ENCODE peak calls at places on chromosomes 7 and 10, in four cellular contexts. C is thoracic aorta, A is lower leg skin, Z is adrenal gland. T is an unnamed sample.

GRCh38 chr10:46554166-46554781 is 2.2 kb downstream of the GPRIN2 start:
- DNase-seq in Z (peak; percentile 11), C (no peak), A (no peak), T (no peak)

GRCh38 chr10:21205328-21205727 is 308.2 kb upstream of the NEBL start:
- DNase-seq in Z (no peak), C (no peak), A (no peak), T (no peak)

GRCh38 chr10:6337382-6337781 is 134.7 kb downstream of the PFKFB3 start:
- DNase-seq in C (no peak), A (no peak), Z (no peak), T (no peak)

GRCh38 chr10:335151-335800 is 200.0 kb downstream of the ZMYND11 start:
- DNase-seq in Z (no peak), C (no peak), A (no peak), T (no peak)

GRCh38 chr10:34392641-34393170 is 422.4 kb downstream of the PARD3 start:
- DNase-seq in C (no peak), A (no peak), Z (no peak), T (no peak)

GRCh38 chr7:17502209-17502810 is 203.9 kb downstream of the AHR start:
- DNase-seq in A (no peak), C (no peak), Z (no peak), T (no peak)

GRCh38 chr7:28804990-28805389 is 153.1 kb downstream of the TRIL start:
- DNase-seq in C (no peak), A (no peak), Z (no peak), T (no peak)

GRCh38 chr10:72009062-72009429 is 44.9 kb downstream of the CHST3 start:
- DNase-seq in C (no peak), Z (no peak), A (no peak), T (no peak)

GRCh38 chr10:97499561-97500296 is 1.0 kb downstream of the UBTD1 start:
- DNase-seq in Z (peak; percentile 72), C (peak; percentile 51), A (peak; percentile 93), T (peak; percentile 55)

GRCh38 chr7:37342665-37343471 is 105.8 kb downstream of the ELMO1 start:
- DNase-seq in C (no peak), A (no peak), Z (peak; percentile 21), T (no peak)

GRCh38 chr10:125495386-125495785 is 187.6 kb downstream of the TEX36 start:
- DNase-seq in Z (no peak), C (no peak), A (no peak), T (no peak)

GRCh38 chr10:101851411-101852116 is 8.0 kb upstream of the KCNIP2 start:
- DNase-seq in A (no peak), Z (peak; percentile 44), C (no peak), T (no peak)

GRCh38 chr7:91267558-91267955 is 3.3 kb downstream of the FZD1 start:
- DNase-seq in A (no peak), C (no peak), Z (no peak), T (no peak)

GRCh38 chr7:83614112-83614511 is 34.8 kb downstream of the SEMA3E start:
- DNase-seq in Z (no peak), A (no peak), C (no peak), T (no peak)

GRCh38 chr10:124917168-124917938 is 24.6 kb upstream of the ZRANB1 start:
- DNase-seq in A (peak; percentile 91), Z (peak; percentile 67), C (no peak), T (no peak)

GRCh38 chr7:44471850-44472249 is 18.6 kb downstream of the NUDCD3 start:
- DNase-seq in C (no peak), Z (no peak), A (no peak), T (no peak)

GRCh38 chr7:112495156-112495788 is 14.5 kb downstream of the LSMEM1 start:
- DNase-seq in Z (no peak), C (no peak), A (no peak), T (no peak)

GRCh38 chr10:72329290-72330058 is 25.2 kb downstream of the DNAJB12 start:
- DNase-seq in A (peak; percentile 88), Z (peak; percentile 63), C (no peak), T (no peak)

GRCh38 chr7:72003236-72003635 is 408.9 kb downstream of the CALN1 start:
- DNase-seq in A (peak; percentile 28), Z (no peak), C (no peak), T (no peak)

GRCh38 chr7:77867208-77867915 is 68.8 kb downstream of the PHTF2 start:
- DNase-seq in C (no peak), Z (no peak), A (no peak), T (no peak)

GRCh38 chr10:102814873-102815661 is 22.1 kb downstream of the CYP17A1 start:
- DNase-seq in A (peak; percentile 90), C (peak; percentile 84), Z (peak; percentile 82), T (peak; percentile 87)

GRCh38 chr7:106018566-106019338 is 55.7 kb downstream of the CDHR3 start:
- DNase-seq in C (no peak), A (no peak), Z (no peak), T (no peak)

GRCh38 chr10:96124230-96125141 is 5.6 kb upstream of the ZNF518A start:
- DNase-seq in C (no peak), A (no peak), Z (peak; percentile 41), T (no peak)

GRCh38 chr10:16699435-16699834 is 117.8 kb downstream of the RSU1 start:
- DNase-seq in Z (no peak), A (no peak), C (no peak), T (no peak)
- TF ChIP-seq CTCF in Z (no peak), A (no peak), C (no peak), T (no peak)

GRCh38 chr7:1092806-1093505 is 5.0 kb downstream of the GPER1 start:
- DNase-seq in A (no peak), C (no peak), Z (no peak), T (no peak)
- TF ChIP-seq CTCF in A (no peak), C (no peak), Z (no peak), T (no peak)

DNA sequence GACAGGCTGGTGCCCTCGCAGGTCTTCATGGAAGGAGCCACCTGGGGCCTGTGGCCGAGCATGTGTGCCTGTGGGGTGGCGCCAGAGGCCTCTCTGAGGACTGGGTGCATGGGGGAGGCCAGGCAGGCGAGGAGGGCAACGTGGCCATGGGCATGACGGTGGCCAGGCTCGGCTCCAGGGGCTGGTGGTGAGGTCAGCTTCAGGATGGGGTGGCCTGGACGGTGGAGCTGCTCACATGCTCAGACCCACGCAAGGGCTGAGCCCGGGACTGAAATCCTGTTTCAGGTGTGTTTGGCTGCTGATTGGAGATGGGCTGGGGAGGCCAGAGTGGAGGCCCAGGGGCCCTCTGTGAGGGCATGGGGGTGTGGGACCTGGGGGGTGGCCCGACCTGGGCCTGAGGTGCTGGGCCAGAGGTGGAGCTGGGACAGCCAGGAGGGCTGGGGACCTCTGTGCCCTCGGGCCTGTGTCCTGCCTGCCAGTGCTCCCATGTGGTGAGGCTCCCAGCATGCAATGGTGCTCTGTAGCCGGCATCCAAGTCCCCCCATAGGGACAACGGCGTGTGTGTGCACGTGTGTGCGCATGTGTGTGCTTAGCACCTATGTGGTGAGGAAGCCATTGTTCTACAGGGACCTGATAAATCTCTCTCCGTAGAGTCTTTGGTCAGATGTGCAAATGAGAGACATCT is 71.1 kb downstream of the INPP5A start:
- DNase-seq in A (peak; percentile 79), C (no peak), Z (peak; percentile 13), T (peak; percentile 18)
- TF ChIP-seq CTCF in A (no peak), C (no peak), Z (no peak), T (no peak)

GRCh38 chr7:31028417-31028988 is 23.6 kb upstream of the ADCYAP1R1 start:
- DNase-seq in Z (no peak), A (no peak), C (no peak), T (no peak)
- TF ChIP-seq CTCF in Z (no peak), A (no peak), C (no peak), T (no peak)

GRCh38 chr7:151121380-151122170 is 35.3 kb downstream of the AGAP3 start:
- DNase-seq in A (no peak), Z (no peak), C (no peak), T (no peak)

GRCh38 chr7:151123485-151124204 is 37.4 kb downstream of the AGAP3 start:
- DNase-seq in C (no peak), Z (peak; percentile 78), A (peak; percentile 96), T (peak; percentile 75)

GRCh38 chr7:151120896-151121295 is 34.6 kb downstream of the AGAP3 start:
- DNase-seq in Z (no peak), A (no peak), C (no peak), T (no peak)

GRCh38 chr7:151122794-151123484 is 36.7 kb downstream of the AGAP3 start:
- DNase-seq in C (no peak), A (no peak), Z (no peak), T (no peak)

GRCh38 chr7:151122276-151122675 is 36.0 kb downstream of the AGAP3 start:
- DNase-seq in Z (no peak), A (no peak), C (no peak), T (no peak)
- TF ChIP-seq CTCF in Z (no peak), A (no peak), C (no peak), T (no peak)